ENCODE peak calls at places on chromosome 16, in five cellular contexts. L, E, V, Z and D are unnamed samples.

GRCh38 chr16:2088759-2089358 is 41.1 kb downstream of the TSC2 start:
- DNase-seq in V (no peak), Z (no peak), E (no peak), L (no peak), D (no peak)

GRCh38 chr16:88815901-88816589 is 4.3 kb upstream of the APRT start:
- DNase-seq in V (peak; percentile 46), Z (peak; percentile 62), L (peak; percentile 61), E (no peak), D (no peak)

GRCh38 chr16:85680352-85680944 is 8.3 kb downstream of the GINS2 start:
- DNase-seq in E (no peak), Z (no peak), V (no peak), L (no peak), D (no peak)

GRCh38 chr16:3283525-3284447 is 495 bp downstream of the ZNF263 start:
- DNase-seq in L (no peak), E (no peak), Z (no peak), V (no peak), D (no peak)

GRCh38 chr16:67349172-67349571 is 22.6 kb downstream of the LRRC36 start:
- DNase-seq in V (peak; percentile 41), Z (no peak), L (no peak), E (no peak), D (no peak)

GRCh38 chr16:88872650-88873331 is 6.3 kb upstream of the PABPN1L start:
- DNase-seq in Z (no peak), L (no peak), E (no peak), V (no peak), D (no peak)

GRCh38 chr16:84834403-84834772 is 14.6 kb downstream of the CRISPLD2 start:
- DNase-seq in L (no peak), V (no peak), Z (no peak), E (no peak), D (no peak)

GRCh38 chr16:11354733-11355574 is 9.7 kb downstream of the RMI2 start:
- DNase-seq in Z (no peak), L (peak; percentile 28), V (no peak), E (no peak), D (no peak)

GRCh38 chr16:4737545-4737944 is 3.2 kb downstream of the DNAAF8 start:
- DNase-seq in V (no peak), E (no peak), Z (no peak), L (no peak), D (no peak)

GRCh38 chr16:51538707-51539604 is 387.9 kb upstream of the SALL1 start:
- DNase-seq in L (no peak), E (no peak), Z (no peak), V (peak; percentile 88), D (peak; percentile 86)

GRCh38 chr16:80148826-80149225 is 392.0 kb upstream of the DYNLRB2 start:
- DNase-seq in V (no peak), L (no peak), E (no peak), Z (no peak), D (no peak)

GRCh38 chr16:57304169-57305061 is 19.9 kb upstream of the PLLP start:
- DNase-seq in V (peak; percentile 90), Z (peak; percentile 77), L (peak; percentile 72), E (no peak), D (no peak)

GRCh38 chr16:58317608-58318152 is 22.9 kb upstream of the PRSS54 start:
- DNase-seq in V (no peak), E (no peak), Z (no peak), L (no peak), D (no peak)

GRCh38 chr16:60771138-60771537 is 1265.1 kb downstream of the CDH8 start:
- DNase-seq in Z (no peak), L (no peak), E (no peak), V (no peak), D (no peak)

GRCh38 chr16:3804426-3805016 is 76.0 kb downstream of the CREBBP start:
- DNase-seq in V (no peak), L (no peak), Z (no peak), E (no peak), D (no peak)

GRCh38 chr16:86604436-86605220 is 26.3 kb downstream of the FOXL1 start:
- DNase-seq in V (no peak), L (no peak), Z (no peak), E (no peak), D (no peak)

GRCh38 chr16:58197314-58198012 is 443 bp downstream of the CSNK2A2 start:
- DNase-seq in L (no peak), Z (no peak), V (no peak), E (no peak), D (no peak)

GRCh38 chr16:67662653-67663010 is 1.9 kb downstream of the PARD6A start:
- DNase-seq in L (no peak), E (no peak), Z (no peak), V (no peak), D (no peak)

GRCh38 chr16:67928561-67929364 is 2.9 kb downstream of the CTRL start:
- DNase-seq in L (peak; percentile 75), E (peak; percentile 81), V (peak; percentile 66), Z (peak; percentile 76), D (no peak)

GRCh38 chr16:89493776-89494175 is 3.4 kb upstream of the ANKRD11 start:
- DNase-seq in V (no peak), L (no peak), Z (no peak), E (no peak), D (no peak)

GRCh38 chr16:82758904-82759303 is 132.1 kb downstream of the CDH13 start:
- DNase-seq in V (no peak), Z (no peak), L (no peak), E (no peak), D (no peak)

GRCh38 chr16:67296422-67296821 is 17.1 kb downstream of the PLEKHG4 start:
- DNase-seq in Z (no peak), V (no peak), L (no peak), E (no peak), D (no peak)

GRCh38 chr16:57060323-57061083 is 31.9 kb upstream of the CPNE2 start:
- DNase-seq in V (no peak), E (no peak), Z (no peak), L (no peak), D (no peak)

GRCh38 chr16:12252616-12253015 is 276.1 kb downstream of the SNX29 start:
- DNase-seq in Z (no peak), V (no peak), L (no peak), E (no peak), D (no peak)

GRCh38 chr16:23726710-23727109 is 13.7 kb upstream of the ERN2 start:
- DNase-seq in L (no peak), V (no peak), E (no peak), Z (no peak), D (no peak)

GRCh38 chr16:1097800-1098199 is 1.8 kb upstream of the C1QTNF8 start:
- DNase-seq in L (no peak), V (no peak), Z (no peak), E (no peak), D (no peak)

GRCh38 chr16:64051826-64052225 is 1070.0 kb downstream of the CDH11 start:
- DNase-seq in V (no peak), E (no peak), Z (no peak), L (no peak), D (no peak)

GRCh38 chr16:57810197-57811024 is 8.1 kb upstream of the KIFC3 start:
- DNase-seq in V (peak; percentile 98), L (peak; percentile 92), Z (peak; percentile 90), E (peak; percentile 56), D (no peak)

DNA sequence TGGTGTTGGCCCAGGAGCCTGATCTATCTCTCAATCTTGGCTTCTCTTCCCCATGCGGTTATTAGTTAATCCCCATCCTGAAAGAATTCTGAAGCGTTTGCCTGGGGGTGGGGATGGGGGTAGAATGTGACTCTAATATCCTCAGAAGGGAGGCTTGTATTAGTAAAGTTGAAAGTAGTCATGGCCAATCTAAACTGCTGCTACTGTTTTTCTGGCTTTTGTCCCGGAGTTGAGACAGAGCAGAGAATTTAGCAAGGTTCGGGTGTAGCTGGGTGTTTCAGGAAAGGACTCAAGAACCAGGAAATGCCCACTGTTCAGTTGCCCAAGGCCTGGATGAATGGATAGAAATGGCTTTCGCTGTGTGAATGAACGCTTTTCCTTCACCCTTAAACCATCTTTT is 17.6 kb upstream of the ITGAM start:
- DNase-seq in Z (no peak), V (no peak), E (peak; percentile 8), L (no peak), D (no peak)
- TF ChIP-seq EP300 in Z (no peak), V (no peak), E (no peak), L (no peak), D (no peak)

GRCh38 chr16:76199681-76200210 is 77.5 kb upstream of the CNTNAP4 start:
- DNase-seq in E (no peak), V (no peak), L (no peak), Z (no peak), D (no peak)
- H3K4me1 ChIP-seq in E (no peaks in the 10 kb centered on the region), V (no peaks in the 10 kb centered on the region), L (no peaks in the 10 kb centered on the region), Z (peaks cover 12% of the 10 kb centered on the region), D (peaks cover 6% of the 10 kb centered on the region)

DNA sequence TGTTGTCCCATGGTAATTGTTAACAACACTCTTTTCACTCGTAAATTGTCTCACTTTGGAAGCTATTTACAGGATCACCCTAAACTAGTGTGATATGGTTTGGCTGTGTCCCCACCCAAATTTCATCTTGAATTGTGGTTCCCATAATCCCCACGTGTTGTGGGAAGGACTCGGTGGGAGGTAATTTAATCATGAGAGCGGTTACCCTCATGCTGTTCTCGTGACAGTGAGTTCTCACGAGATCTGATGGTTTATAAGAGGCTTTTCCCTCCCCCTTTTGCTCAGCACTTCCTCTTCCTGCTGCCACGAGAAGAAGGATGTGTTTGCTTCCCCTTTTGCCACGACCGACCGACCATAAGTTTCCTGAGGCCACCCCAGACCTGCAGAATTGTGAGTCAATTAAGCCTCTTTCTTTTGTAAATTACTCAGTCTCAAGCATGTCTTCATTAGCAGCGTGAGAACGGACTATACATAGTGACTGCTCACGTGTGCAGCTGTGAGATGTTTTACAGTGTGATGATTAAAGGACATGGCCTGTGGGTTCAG is 34.4 kb downstream of the DNAH3 start:
- DNase-seq in Z (no peak), E (no peak), L (no peak), V (no peak), D (peak; percentile 45)
- TF ChIP-seq POLR2A in Z (no peak), E (no peak), L (no peak), V (no peak), D (no peak)

GRCh38 chr16:26827386-26827785 is 239.3 kb upstream of the C16orf82 start:
- DNase-seq in E (no peak), L (no peak), V (no peak), Z (no peak), D (peak; percentile 53)
- TF ChIP-seq EP300 in E (no peak), L (no peak), V (no peak), Z (no peak), D (no peak)

GRCh38 chr16:14310519-14310991 is 239.4 kb downstream of the MRTFB start:
- DNase-seq in V (peak; percentile 63), E (no peak), Z (no peak), L (peak; percentile 44), D (no peak)

GRCh38 chr16:14309001-14309886 is 238.1 kb downstream of the MRTFB start:
- DNase-seq in L (no peak), E (no peak), Z (peak; percentile 42), V (no peak), D (no peak)

GRCh38 chr16:14307623-14308356 is 236.7 kb downstream of the MRTFB start:
- DNase-seq in L (no peak), Z (no peak), E (no peak), V (peak; percentile 74), D (no peak)

GRCh38 chr16:14308357-14308723 is 237.2 kb downstream of the MRTFB start:
- DNase-seq in E (no peak), L (no peak), V (no peak), Z (no peak), D (no peak)

GRCh38 chr16:14309906-14310305 is 238.8 kb downstream of the MRTFB start:
- DNase-seq in L (no peak), E (no peak), V (peak; percentile 73), Z (no peak), D (no peak)
- H3K4me1 ChIP-seq in L (no peaks in the 10 kb centered on the region), E (peaks cover 24% of the 10 kb centered on the region), V (peaks cover 91% of the 10 kb centered on the region), Z (peaks cover 63% of the 10 kb centered on the region), D (peaks cover 85% of the 10 kb centered on the region)

GRCh38 chr16:69726313-69727060 is at the start of gene NQO1:
- DNase-seq in E (peak; percentile 84), V (peak; percentile 100), Z (peak; percentile 97), L (peak; percentile 96), D (peak; percentile 99)
- TF ChIP-seq POLR2A in E (peak; percentile 42), V (peak; percentile 99), Z (no peak), L (peak; percentile 90), D (no peak)